ENCODE peak calls at places on chromosome 20, in six cellular contexts. Q is spleen, A is stomach, V is HCT116, D is nephron progenitor cell, S is right lobe of liver. C is an unnamed sample.

GRCh38 chr20:34600892-34601653 is 42.6 kb downstream of the MAP1LC3A start:
- DNase-seq in Q (no peak), D (no peak), S (no peak), A (no peak), V (no peak), C (no peak)

GRCh38 chr20:52105573-52106422 is 85.8 kb downstream of the ZFP64 start:
- DNase-seq in S (no peak), Q (no peak), A (no peak), D (peak), V (no peak), C (peak)

GRCh38 chr20:25739615-25740320 is 43.1 kb upstream of the ZNF337 start:
- DNase-seq in V (no peak), S (no peak), A (no peak), D (no peak), Q (no peak), C (peak)

GRCh38 chr20:44287272-44288097 is 23.5 kb downstream of the FITM2 start:
- DNase-seq in D (no peak), Q (no peak), S (no peak), A (no peak), V (no peak), C (no peak)

GRCh38 chr20:6698056-6698455 is 69.4 kb upstream of the BMP2 start:
- DNase-seq in A (peak), S (peak), D (no peak), V (peak), Q (no peak), C (no peak)

GRCh38 chr20:40892642-40893041 is 136.0 kb upstream of the TOP1 start:
- DNase-seq in V (no peak), A (no peak), Q (no peak), D (no peak), S (peak), C (no peak)

GRCh38 chr20:2780948-2781347 is 19.5 kb downstream of the CPXM1 start:
- DNase-seq in V (no peak), Q (no peak), D (no peak), S (no peak), A (no peak), C (no peak)

GRCh38 chr20:5024103-5024502 is 22.8 kb upstream of the SLC23A2 start:
- DNase-seq in Q (no peak), A (no peak), S (no peak), V (no peak), D (no peak), C (peak)

GRCh38 chr20:1299522-1299921 is 29.4 kb downstream of the SDCBP2 start:
- DNase-seq in A (no peak), Q (peak), D (no peak), S (no peak), V (peak), C (no peak)

GRCh38 chr20:6818033-6818808 is 50.7 kb downstream of the BMP2 start:
- DNase-seq in Q (no peak), V (no peak), S (no peak), D (no peak), A (no peak), C (peak)

GRCh38 chr20:35285806-35286076 is 1.2 kb upstream of the EIF6 start:
- DNase-seq in S (no peak), D (no peak), A (no peak), V (no peak), Q (no peak), C (no peak)

GRCh38 chr20:47748851-47749250 is 36.4 kb downstream of the SULF2 start:
- DNase-seq in S (no peak), Q (no peak), D (no peak), V (no peak), A (no peak), C (no peak)

GRCh38 chr20:35490736-35491181 is 35.4 kb downstream of the CEP250 start:
- DNase-seq in A (no peak), D (no peak), Q (peak), S (no peak), V (no peak), C (no peak)

GRCh38 chr20:7505152-7505834 is 435.0 kb downstream of the HAO1 start:
- DNase-seq in S (no peak), D (no peak), Q (no peak), V (no peak), A (no peak), C (no peak)

GRCh38 chr20:46666306-46666705 is 15.0 kb upstream of the SLC13A3 start:
- DNase-seq in Q (no peak), D (no peak), A (no peak), V (no peak), S (no peak), C (no peak)

GRCh38 chr20:39855799-39856198 is 833.2 kb downstream of the MAFB start:
- DNase-seq in D (no peak), Q (no peak), S (no peak), V (no peak), A (no peak), C (peak)

GRCh38 chr20:2518558-2518957 is 9.8 kb upstream of the ZNF343 start:
- DNase-seq in S (no peak), Q (no peak), A (no peak), D (no peak), V (no peak), C (no peak)

GRCh38 chr20:31691646-31692275 is 30.9 kb downstream of the BCL2L1 start:
- DNase-seq in V (no peak), D (no peak), A (no peak), Q (no peak), S (no peak), C (no peak)

GRCh38 chr20:45293041-45294002 is 13.3 kb upstream of the RBPJL start:
- DNase-seq in Q (peak), D (peak), V (peak), S (peak), A (peak), C (peak)

GRCh38 chr20:8132632-8133587 is 844 bp downstream of the PLCB1 start:
- DNase-seq in Q (peak), D (no peak), S (peak), A (peak), V (no peak), C (no peak)

GRCh38 chr20:44746367-44747165 is 901 bp downstream of the KCNK15 start:
- DNase-seq in D (no peak), Q (no peak), S (no peak), A (peak), V (no peak), C (no peak)

GRCh38 chr20:52552181-52552872 is 360.7 kb upstream of the ZFP64 start:
- DNase-seq in S (no peak), D (no peak), Q (no peak), A (no peak), V (no peak), C (no peak)

GRCh38 chr20:36155991-36156390 is 1.5 kb downstream of the EPB41L1 start:
- DNase-seq in D (no peak), V (no peak), Q (no peak), A (no peak), S (no peak), C (no peak)

GRCh38 chr20:38723982-38724602 is at the start of gene SLC32A1:
- DNase-seq in S (no peak), Q (no peak), D (peak), A (no peak), V (no peak), C (no peak)

GRCh38 chr20:4989570-4989969 is 11.7 kb downstream of the SLC23A2 start:
- DNase-seq in S (no peak), A (no peak), D (no peak), V (no peak), Q (no peak), C (no peak)

GRCh38 chr20:5268449-5268848 is 48.3 kb downstream of the PROKR2 start:
- DNase-seq in A (no peak), Q (no peak), V (no peak), S (no peak), D (no peak), C (no peak)

GRCh38 chr20:12049125-12049524 is 131.4 kb downstream of the BTBD3 start:
- DNase-seq in D (no peak), A (no peak), V (no peak), S (no peak), Q (no peak), C (peak)

GRCh38 chr20:22866757-22867425 is 168.2 kb upstream of the SSTR4 start:
- DNase-seq in S (no peak), V (no peak), Q (no peak), A (no peak), D (no peak), C (peak)

GRCh38 chr20:46559001-46559400 is 8.5 kb upstream of the OCSTAMP start:
- DNase-seq in S (no peak), A (no peak), D (no peak), V (no peak), Q (no peak), C (no peak)

GRCh38 chr20:610130-611046 is at the start of gene TCF15:
- DNase-seq in D (peak), Q (no peak), A (no peak), S (no peak), V (no peak), C (peak)

GRCh38 chr20:18727032-18727508 is 86.5 kb upstream of the SCP2D1 start:
- DNase-seq in V (no peak), Q (no peak), A (no peak), S (no peak), D (no peak), C (no peak)

GRCh38 chr20:6708010-6708409 is 59.5 kb upstream of the BMP2 start:
- DNase-seq in V (no peak), Q (no peak), S (peak), D (no peak), A (peak), C (peak)

GRCh38 chr20:62641749-62642665 is at the start of gene SLCO4A1:
- DNase-seq in D (peak), A (peak), V (peak), S (peak), Q (peak), C (no peak)
- TF ChIP-seq CTCF in D (no peak), A (no peak), V (peak), S (no peak), Q (peak), C (no peak)

GRCh38 chr20:21125072-21125848 is 622 bp upstream of the KIZ start:
- DNase-seq in Q (peak), S (peak), D (peak), V (peak), A (peak), C (peak)
- TF ChIP-seq CTCF in Q (no peak), S (peak), D (no peak), V (peak), A (no peak), C (peak)

DNA sequence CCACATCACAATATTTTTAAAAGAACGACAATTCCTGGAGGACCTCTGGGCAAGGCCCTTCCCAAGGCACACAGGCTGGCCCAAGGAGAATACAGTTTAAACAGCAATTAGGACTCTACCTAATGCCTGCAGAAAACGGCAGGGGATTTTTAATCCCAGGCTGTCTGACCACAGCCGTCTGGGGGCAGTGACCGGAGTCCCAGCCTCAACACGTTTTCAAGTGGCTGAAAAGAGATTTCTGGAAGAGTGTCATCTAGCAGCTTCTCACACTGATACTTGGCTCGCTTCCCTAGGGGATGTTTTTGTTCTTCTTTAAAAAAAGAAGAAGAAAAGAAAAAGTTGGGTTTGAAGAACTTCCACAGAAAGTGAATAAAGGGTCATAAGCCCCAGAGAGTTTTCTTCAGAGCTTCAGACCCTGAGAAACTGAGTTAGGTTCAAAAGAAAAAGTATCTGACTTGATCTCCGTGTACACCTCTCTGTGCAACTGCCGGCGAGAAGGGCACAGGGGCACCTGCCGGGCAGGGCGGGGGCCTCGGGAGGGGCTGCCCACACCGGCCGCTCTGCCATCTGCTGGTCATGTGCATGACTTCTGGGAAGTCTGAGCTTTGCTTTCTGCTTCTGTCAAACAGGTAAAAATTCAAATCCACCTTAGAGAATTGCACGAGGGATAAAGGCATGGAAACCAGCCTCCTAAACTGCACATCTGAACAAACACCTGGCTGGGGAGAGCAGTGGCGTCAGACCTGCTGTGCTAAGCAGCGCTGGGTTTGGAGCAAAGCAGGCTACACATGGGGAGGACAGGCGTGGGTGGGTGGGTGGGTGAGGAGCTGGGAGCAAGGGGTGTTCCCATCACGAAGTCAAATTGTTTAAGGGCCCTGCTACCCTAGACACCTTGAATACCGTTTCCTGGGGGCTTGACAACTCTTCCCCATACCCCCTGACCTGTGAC is 33.0 kb downstream of the RRBP1 start:
- DNase-seq in A (peak), Q (peak), S (peak), V (no peak), D (no peak), C (no peak)
- TF ChIP-seq CTCF in A (peak), Q (peak), S (peak), V (peak), D (peak), C (peak)

GRCh38 chr20:20864346-20865096 is 152.1 kb upstream of the RALGAPA2 start:
- DNase-seq in Q (no peak), D (no peak), A (no peak), S (no peak), V (no peak), C (no peak)
- TF ChIP-seq CTCF in Q (no peak), D (peak), A (no peak), S (no peak), V (no peak), C (no peak)

GRCh38 chr20:50572922-50573777 is 63.0 kb downstream of the PTPN1 start:
- DNase-seq in A (no peak), Q (no peak), D (no peak), S (peak), V (no peak), C (no peak)

GRCh38 chr20:50567860-50568548 is 57.8 kb downstream of the PTPN1 start:
- DNase-seq in Q (no peak), V (no peak), S (no peak), D (no peak), A (no peak), C (no peak)

GRCh38 chr20:50568549-50568942 is 58.4 kb downstream of the PTPN1 start:
- DNase-seq in D (no peak), A (no peak), V (no peak), Q (no peak), S (no peak), C (no peak)

GRCh38 chr20:50571466-50571865 is 61.3 kb downstream of the PTPN1 start:
- DNase-seq in V (no peak), D (no peak), A (no peak), S (no peak), Q (no peak), C (no peak)

GRCh38 chr20:50569864-50570836 is 60.0 kb downstream of the PTPN1 start:
- DNase-seq in S (no peak), Q (no peak), A (no peak), V (peak), D (no peak), C (peak)
- TF ChIP-seq CTCF in S (peak), Q (peak), A (no peak), V (peak), D (no peak), C (peak)

GRCh38 chr20:62474585-62475026 is 1.2 kb downstream of the GATA5 start:
- DNase-seq in A (no peak), D (no peak), Q (no peak), V (no peak), S (no peak), C (no peak)

GRCh38 chr20:62476074-62476838 is 461 bp upstream of the GATA5 start:
- DNase-seq in Q (no peak), A (peak), S (no peak), D (peak), V (no peak), C (no peak)

GRCh38 chr20:62475819-62476073 is at the start of gene GATA5:
- DNase-seq in D (no peak), Q (no peak), V (no peak), S (no peak), A (no peak), C (no peak)

GRCh38 chr20:62473717-62474584 is 1.8 kb downstream of the GATA5 start:
- DNase-seq in Q (no peak), D (peak), V (no peak), S (no peak), A (no peak), C (no peak)

GRCh38 chr20:62475027-62475818 is 572 bp downstream of the GATA5 start:
- DNase-seq in D (peak), S (no peak), V (no peak), A (no peak), Q (no peak), C (no peak)
- TF ChIP-seq CTCF in D (no peak), S (no peak), V (no peak), A (no peak), Q (no peak), C (no peak)

GRCh38 chr20:59985864-59986263 is 27.6 kb downstream of the CDH26 start:
- DNase-seq in V (no peak), S (no peak), Q (no peak), A (no peak), D (no peak), C (no peak)
- TF ChIP-seq CTCF in V (peak), S (peak), Q (no peak), A (no peak), D (no peak), C (no peak)

C was measured in brain microvascular endothelial cell.